ENCODE peak calls at places on chromosomes 5 and 9, in nine cellular contexts. One of them, this sample, is unnamed.

GRCh38 chr9:136268318-136268717 is 22.7 kb upstream of the QSOX2 start:
- DNase-seq in EH: peak; percentile 15
- DNase-seq in activated naive CD8-positive, alpha-beta T cell treated with anti-CD3 and anti-CD28 coated beads, Interleukin-2, amount 50 U/mL, for 24 hours: no peak
- DNase-seq in WTC11: peak; percentile 49
- DNase-seq in spleen: no peak
- DNase-seq in AG10803: no peak
- DNase-seq in psoas muscle: no peak
- DNase-seq in ELR: peak; percentile 27
- DNase-seq in central memory CD4-positive, alpha-beta T cell: no peak
- DNase-seq in this sample: peak; percentile 50

GRCh38 chr9:118563677-118564076 is 805.6 kb downstream of the BRINP1 start:
- DNase-seq in EH: peak; percentile 3
- DNase-seq in activated naive CD8-positive, alpha-beta T cell treated with anti-CD3 and anti-CD28 coated beads, Interleukin-2, amount 50 U/mL, for 24 hours: no peak
- DNase-seq in WTC11: no peak
- DNase-seq in spleen: no peak
- DNase-seq in AG10803: peak; percentile 48
- DNase-seq in psoas muscle: no peak
- DNase-seq in ELR: peak; percentile 66
- DNase-seq in central memory CD4-positive, alpha-beta T cell: no peak
- DNase-seq in this sample: no peak

GRCh38 chr5:107388111-107388861 is 282.5 kb downstream of the EFNA5 start:
- DNase-seq in EH: peak; percentile 84
- DNase-seq in activated naive CD8-positive, alpha-beta T cell treated with anti-CD3 and anti-CD28 coated beads, Interleukin-2, amount 50 U/mL, for 24 hours: no peak
- DNase-seq in WTC11: no peak
- DNase-seq in spleen: no peak
- DNase-seq in AG10803: peak; percentile 99
- DNase-seq in psoas muscle: no peak
- DNase-seq in ELR: peak; percentile 66
- DNase-seq in central memory CD4-positive, alpha-beta T cell: no peak
- DNase-seq in this sample: no peak

GRCh38 chr5:11182441-11183080 is 421.5 kb upstream of the DAP start:
- DNase-seq in EH: peak; percentile 59
- DNase-seq in activated naive CD8-positive, alpha-beta T cell treated with anti-CD3 and anti-CD28 coated beads, Interleukin-2, amount 50 U/mL, for 24 hours: peak; percentile 4
- DNase-seq in WTC11: peak; percentile 22
- DNase-seq in spleen: no peak
- DNase-seq in AG10803: peak; percentile 50
- DNase-seq in psoas muscle: no peak
- DNase-seq in ELR: peak; percentile 68
- DNase-seq in central memory CD4-positive, alpha-beta T cell: no peak
- DNase-seq in this sample: peak; percentile 28

GRCh38 chr9:89738137-89738932 is 133.5 kb downstream of the GADD45G start:
- DNase-seq in EH: no peak
- DNase-seq in activated naive CD8-positive, alpha-beta T cell treated with anti-CD3 and anti-CD28 coated beads, Interleukin-2, amount 50 U/mL, for 24 hours: no peak
- DNase-seq in WTC11: peak; percentile 25
- DNase-seq in spleen: no peak
- DNase-seq in AG10803: no peak
- DNase-seq in psoas muscle: no peak
- DNase-seq in ELR: no peak
- DNase-seq in central memory CD4-positive, alpha-beta T cell: no peak
- DNase-seq in this sample: no peak

GRCh38 chr5:4584982-4585381 is 555.1 kb upstream of the ADAMTS16 start:
- DNase-seq in EH: no peak
- DNase-seq in activated naive CD8-positive, alpha-beta T cell treated with anti-CD3 and anti-CD28 coated beads, Interleukin-2, amount 50 U/mL, for 24 hours: no peak
- DNase-seq in WTC11: no peak
- DNase-seq in spleen: no peak
- DNase-seq in AG10803: peak; percentile 41
- DNase-seq in psoas muscle: no peak
- DNase-seq in ELR: peak; percentile 3
- DNase-seq in central memory CD4-positive, alpha-beta T cell: no peak
- DNase-seq in this sample: no peak

GRCh38 chr5:106854941-106855340 is 815.8 kb downstream of the EFNA5 start:
- DNase-seq in EH: no peak
- DNase-seq in activated naive CD8-positive, alpha-beta T cell treated with anti-CD3 and anti-CD28 coated beads, Interleukin-2, amount 50 U/mL, for 24 hours: no peak
- DNase-seq in WTC11: no peak
- DNase-seq in spleen: no peak
- DNase-seq in AG10803: no peak
- DNase-seq in psoas muscle: no peak
- DNase-seq in ELR: no peak
- DNase-seq in central memory CD4-positive, alpha-beta T cell: no peak
- DNase-seq in this sample: no peak

GRCh38 chr5:112921031-112921832 is 795 bp downstream of the REEP5 start:
- DNase-seq in EH: peak; percentile 77
- DNase-seq in activated naive CD8-positive, alpha-beta T cell treated with anti-CD3 and anti-CD28 coated beads, Interleukin-2, amount 50 U/mL, for 24 hours: peak; percentile 69
- DNase-seq in WTC11: peak; percentile 66
- DNase-seq in spleen: peak; percentile 94
- DNase-seq in AG10803: peak; percentile 61
- DNase-seq in psoas muscle: peak; percentile 86
- DNase-seq in ELR: peak; percentile 79
- DNase-seq in central memory CD4-positive, alpha-beta T cell: peak; percentile 41
- DNase-seq in this sample: peak; percentile 78

GRCh38 chr9:72661401-72662135 is 140.2 kb downstream of the TMC1 start:
- DNase-seq in EH: peak; percentile 81
- DNase-seq in activated naive CD8-positive, alpha-beta T cell treated with anti-CD3 and anti-CD28 coated beads, Interleukin-2, amount 50 U/mL, for 24 hours: no peak
- DNase-seq in WTC11: no peak
- DNase-seq in spleen: no peak
- DNase-seq in AG10803: peak; percentile 75
- DNase-seq in psoas muscle: no peak
- DNase-seq in ELR: peak; percentile 40
- DNase-seq in central memory CD4-positive, alpha-beta T cell: no peak
- DNase-seq in this sample: no peak